ENCODE peak calls at places on chromosome 4, in seven cellular contexts. X is stimulated activated naive CD4-positive, alpha-beta T cell; S is HCEC 1CT; O is KG1; Q is epithelial cell of esophagus; V is fibroblast of gingiva; F is globus pallidus. W is an unnamed sample.

GRCh38 chr4:76673361-76673760 is 224.6 kb downstream of the SOWAHB start:
- DNase-seq in X (no peak), S (no peak), O (no peak), Q (no peak), V (peak; percentile 27), F (no peak), W (no peak)

GRCh38 chr4:118683513-118683912 is 1.7 kb upstream of the METTL14 start:
- DNase-seq in X (no peak), S (no peak), O (no peak), Q (peak; percentile 33), V (no peak), F (no peak), W (no peak)

GRCh38 chr4:45317276-45317675 is 590.9 kb upstream of the GNPDA2 start:
- DNase-seq in X (no peak), S (no peak), O (no peak), Q (peak; percentile 2), V (no peak), F (no peak), W (no peak)

GRCh38 chr4:147019061-147019460 is 73.4 kb upstream of the TTC29 start:
- DNase-seq in X (peak; percentile 16), S (peak; percentile 29), O (no peak), Q (peak; percentile 71), V (peak; percentile 64), F (peak; percentile 61), W (no peak)

GRCh38 chr4:147363514-147363913 is 117.4 kb upstream of the EDNRA start:
- DNase-seq in X (no peak), S (no peak), O (no peak), Q (no peak), V (no peak), F (no peak), W (no peak)

GRCh38 chr4:164177186-164177585 is 576.7 kb upstream of the SMIM31 start:
- DNase-seq in X (no peak), S (no peak), O (no peak), Q (no peak), V (no peak), F (peak; percentile 78), W (no peak)

GRCh38 chr4:29405151-29405550 is 1315.0 kb upstream of the PCDH7 start:
- DNase-seq in X (no peak), S (no peak), O (no peak), Q (no peak), V (no peak), F (no peak), W (no peak)

GRCh38 chr4:154822775-154823174 is 41.7 kb downstream of the RBM46 start:
- DNase-seq in X (no peak), S (peak; percentile 84), O (no peak), Q (peak; percentile 79), V (peak; percentile 79), F (no peak), W (no peak)

GRCh38 chr4:166400270-166400894 is 527.3 kb downstream of the TLL1 start:
- DNase-seq in X (no peak), S (no peak), O (no peak), Q (no peak), V (no peak), F (no peak), W (no peak)

GRCh38 chr4:105113800-105114199 is 32.9 kb upstream of the TET2 start:
- DNase-seq in X (no peak), S (no peak), O (no peak), Q (no peak), V (no peak), F (no peak), W (no peak)

GRCh38 chr4:119307606-119308005 is 14.3 kb downstream of the FABP2 start:
- DNase-seq in X (no peak), S (no peak), O (no peak), Q (no peak), V (no peak), F (no peak), W (no peak)

GRCh38 chr4:7747062-7747385 is 192.6 kb downstream of the AFAP1 start:
- DNase-seq in X (no peak), S (no peak), O (no peak), Q (no peak), V (no peak), F (peak; percentile 54), W (no peak)

GRCh38 chr4:65416875-65417274 is 253.4 kb downstream of the EPHA5 start:
- DNase-seq in X (no peak), S (peak; percentile 11), O (no peak), Q (no peak), V (peak; percentile 4), F (peak; percentile 1), W (peak; percentile 94)

GRCh38 chr4:140071806-140072205 is 82.2 kb downstream of the MAML3 start:
- DNase-seq in X (peak; percentile 32), S (peak; percentile 59), O (peak; percentile 46), Q (no peak), V (peak; percentile 82), F (no peak), W (no peak)

GRCh38 chr4:118772149-118773081 is 63.5 kb downstream of the SEC24D start:
- DNase-seq in X (no peak), S (peak; percentile 36), O (peak; percentile 6), Q (peak; percentile 63), V (peak; percentile 64), F (peak; percentile 44), W (peak; percentile 59)

GRCh38 chr4:171235516-171235915 is 577.7 kb upstream of the GALNTL6 start:
- DNase-seq in X (no peak), S (no peak), O (no peak), Q (no peak), V (no peak), F (no peak), W (no peak)

GRCh38 chr4:48334900-48335384 is 6.4 kb upstream of the SLAIN2 start:
- DNase-seq in X (no peak), S (no peak), O (no peak), Q (no peak), V (peak; percentile 70), F (no peak), W (no peak)

GRCh38 chr4:123250843-123251242 is 145.8 kb upstream of the SPRY1 start:
- DNase-seq in X (no peak), S (peak; percentile 9), O (no peak), Q (peak; percentile 55), V (peak; percentile 34), F (no peak), W (no peak)

GRCh38 chr4:98778206-98778605 is 119.8 kb upstream of the TSPAN5 start:
- DNase-seq in X (no peak), S (peak; percentile 79), O (no peak), Q (peak; percentile 96), V (peak; percentile 78), F (no peak), W (no peak)